ENCODE peak calls at places on chromosomes 2 and 18, in five cellular contexts. One of them, this sample, is unnamed.

GRCh38 chr2:138727956-138728355 is 52.2 kb downstream of the NXPH2 start:
- DNase-seq in HepG2: no peak
- DNase-seq in stomach: no peak
- DNase-seq in prostate gland: no peak
- DNase-seq in ovary: no peak
- DNase-seq in this sample: no peak

GRCh38 chr2:145494441-145494840 is 974.5 kb upstream of the ZEB2 start:
- DNase-seq in HepG2: no peak
- DNase-seq in stomach: no peak
- DNase-seq in prostate gland: no peak
- DNase-seq in ovary: no peak
- DNase-seq in this sample: no peak

GRCh38 chr2:223969856-223970255 is 12.6 kb downstream of the MRPL44 start:
- DNase-seq in HepG2: no peak
- DNase-seq in stomach: no peak
- DNase-seq in prostate gland: no peak
- DNase-seq in ovary: no peak
- DNase-seq in this sample: no peak

GRCh38 chr2:96564563-96564962 is 28.0 kb downstream of the ARID5A start:
- DNase-seq in HepG2: no peak
- DNase-seq in stomach: no peak
- DNase-seq in prostate gland: no peak
- DNase-seq in ovary: no peak
- DNase-seq in this sample: no peak

GRCh38 chr2:96792772-96793749 is 23.0 kb upstream of the CNNM3 start:
- DNase-seq in HepG2: no peak
- DNase-seq in stomach: no peak
- DNase-seq in prostate gland: no peak
- DNase-seq in ovary: no peak
- DNase-seq in this sample: no peak

GRCh38 chr2:28101892-28102291 is 211.4 kb downstream of the BABAM2 start:
- DNase-seq in HepG2: no peak
- DNase-seq in stomach: no peak
- DNase-seq in prostate gland: no peak
- DNase-seq in ovary: no peak
- DNase-seq in this sample: no peak

GRCh38 chr2:197952540-197953202 is 148.3 kb downstream of the PLCL1 start:
- DNase-seq in HepG2: no peak
- DNase-seq in stomach: no peak
- DNase-seq in prostate gland: no peak
- DNase-seq in ovary: no peak
- DNase-seq in this sample: no peak

GRCh38 chr2:19031642-19032041 is 326.8 kb downstream of the OSR1 start:
- DNase-seq in HepG2: no peak
- DNase-seq in stomach: no peak
- DNase-seq in prostate gland: no peak
- DNase-seq in ovary: no peak
- DNase-seq in this sample: no peak

GRCh38 chr2:134603966-134604365 is 114.8 kb downstream of the TMEM163 start:
- DNase-seq in HepG2: no peak
- DNase-seq in stomach: no peak
- DNase-seq in prostate gland: no peak
- DNase-seq in ovary: no peak
- DNase-seq in this sample: no peak

GRCh38 chr2:20223345-20224190 is 1.4 kb downstream of the SDC1 start:
- DNase-seq in HepG2: peak; percentile 61
- DNase-seq in stomach: peak; percentile 54
- DNase-seq in prostate gland: no peak
- DNase-seq in ovary: peak; percentile 77
- DNase-seq in this sample: peak; percentile 88

GRCh38 chr2:17416891-17417391 is 101.3 kb downstream of the RAD51AP2 start:
- DNase-seq in HepG2: no peak
- DNase-seq in stomach: no peak
- DNase-seq in prostate gland: peak; percentile 49
- DNase-seq in ovary: no peak
- DNase-seq in this sample: peak; percentile 23

GRCh38 chr18:24051256-24051947 is 36.8 kb downstream of the TTC39C start:
- DNase-seq in HepG2: peak; percentile 90
- DNase-seq in stomach: no peak
- DNase-seq in prostate gland: no peak
- DNase-seq in ovary: no peak
- DNase-seq in this sample: no peak

GRCh38 chr2:202634556-202635440 is at the start of gene FAM117B:
- DNase-seq in HepG2: peak; percentile 98
- DNase-seq in stomach: peak; percentile 99
- DNase-seq in prostate gland: peak; percentile 98
- DNase-seq in ovary: peak; percentile 99
- DNase-seq in this sample: peak; percentile 98
- TF ChIP-seq POLR2A in HepG2: peak; percentile 79
- TF ChIP-seq POLR2A in stomach: no peak
- TF ChIP-seq POLR2A in prostate gland: peak; percentile 84
- TF ChIP-seq POLR2A in ovary: peak; percentile 53
- TF ChIP-seq POLR2A in this sample: no peak

GRCh38 chr2:8692783-8693768 is 11.2 kb downstream of the ID2 start:
- DNase-seq in HepG2: peak; percentile 30
- DNase-seq in stomach: peak; percentile 34
- DNase-seq in prostate gland: no peak
- DNase-seq in ovary: peak; percentile 59
- DNase-seq in this sample: no peak
- TF ChIP-seq CTCF in HepG2: peak; percentile 96
- TF ChIP-seq CTCF in stomach: peak; percentile 17
- TF ChIP-seq CTCF in prostate gland: peak; percentile 48
- TF ChIP-seq CTCF in ovary: no peak
- TF ChIP-seq CTCF in this sample: no peak

GRCh38 chr2:110702981-110703380 is 25.1 kb upstream of the BUB1 start:
- DNase-seq in HepG2: no peak
- DNase-seq in stomach: no peak
- DNase-seq in prostate gland: no peak
- DNase-seq in ovary: no peak
- DNase-seq in this sample: no peak
- TF ChIP-seq POLR2A in HepG2: no peak
- TF ChIP-seq POLR2A in stomach: no peak
- TF ChIP-seq POLR2A in prostate gland: no peak
- TF ChIP-seq POLR2A in ovary: no peak
- TF ChIP-seq POLR2A in this sample: no peak

GRCh38 chr2:75604479-75604878 is 42.1 kb upstream of the MRPL19 start:
- DNase-seq in HepG2: no peak
- DNase-seq in stomach: no peak
- DNase-seq in prostate gland: no peak
- DNase-seq in ovary: no peak
- DNase-seq in this sample: no peak

GRCh38 chr2:75607988-75608683 is 38.4 kb upstream of the MRPL19 start:
- DNase-seq in HepG2: peak; percentile 49
- DNase-seq in stomach: no peak
- DNase-seq in prostate gland: no peak
- DNase-seq in ovary: no peak
- DNase-seq in this sample: no peak

GRCh38 chr2:75606851-75607798 is 39.5 kb upstream of the MRPL19 start:
- DNase-seq in HepG2: no peak
- DNase-seq in stomach: no peak
- DNase-seq in prostate gland: no peak
- DNase-seq in ovary: no peak
- DNase-seq in this sample: no peak

GRCh38 chr2:75603477-75603876 is 42.7 kb upstream of the EVA1A start:
- DNase-seq in HepG2: no peak
- DNase-seq in stomach: no peak
- DNase-seq in prostate gland: no peak
- DNase-seq in ovary: no peak
- DNase-seq in this sample: no peak

DNA sequence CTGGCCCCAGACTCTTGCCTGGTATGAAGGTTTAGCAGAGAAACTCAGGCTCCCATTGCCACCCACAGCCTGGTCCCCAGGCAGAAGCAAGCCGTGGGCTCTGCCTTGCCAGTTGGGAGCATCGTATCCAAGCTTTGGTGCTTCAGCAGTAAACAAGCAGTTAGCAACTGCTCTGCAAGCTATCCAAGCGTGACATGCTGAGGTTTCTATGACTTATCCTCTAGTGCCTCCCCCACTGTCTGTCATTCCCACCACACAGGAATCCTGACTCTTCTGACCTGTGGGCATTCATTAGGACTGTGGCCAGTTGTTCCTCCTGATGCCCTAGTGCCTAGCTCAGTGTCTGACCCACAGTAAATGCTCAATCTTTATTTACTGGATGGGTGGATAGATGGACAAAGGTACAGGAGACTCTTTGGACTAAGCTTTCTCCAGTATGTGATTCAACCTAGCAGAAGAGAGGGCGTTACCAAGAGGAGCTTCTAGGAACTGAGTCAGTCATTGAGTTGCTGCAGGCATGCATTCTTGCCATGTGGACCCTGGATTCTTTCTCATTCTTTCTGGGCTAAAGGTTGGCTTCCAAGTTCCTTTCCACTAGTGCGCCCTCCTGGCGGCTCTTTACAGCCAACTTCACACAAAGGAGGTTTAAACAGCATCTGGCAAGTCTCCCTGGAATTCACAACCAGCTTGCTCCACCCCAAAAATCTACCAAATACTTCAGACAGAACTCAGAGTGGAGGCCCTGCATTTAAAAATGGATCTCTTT is 40.6 kb upstream of the MRPL19 start:
- DNase-seq in HepG2: peak; percentile 69
- DNase-seq in stomach: no peak
- DNase-seq in prostate gland: no peak
- DNase-seq in ovary: no peak
- DNase-seq in this sample: no peak
- TF ChIP-seq CTCF in HepG2: peak; percentile 58
- TF ChIP-seq CTCF in stomach: no peak
- TF ChIP-seq CTCF in prostate gland: no peak
- TF ChIP-seq CTCF in ovary: no peak
- TF ChIP-seq CTCF in this sample: no peak

GRCh38 chr2:73071452-73072399 is at the start of gene SFXN5:
- DNase-seq in HepG2: peak; percentile 93
- DNase-seq in stomach: peak; percentile 95
- DNase-seq in prostate gland: peak; percentile 93
- DNase-seq in ovary: peak; percentile 97
- DNase-seq in this sample: peak; percentile 94
- TF ChIP-seq POLR2A in HepG2: peak; percentile 90
- TF ChIP-seq POLR2A in stomach: no peak
- TF ChIP-seq POLR2A in prostate gland: no peak
- TF ChIP-seq POLR2A in ovary: no peak
- TF ChIP-seq POLR2A in this sample: no peak

DNA sequence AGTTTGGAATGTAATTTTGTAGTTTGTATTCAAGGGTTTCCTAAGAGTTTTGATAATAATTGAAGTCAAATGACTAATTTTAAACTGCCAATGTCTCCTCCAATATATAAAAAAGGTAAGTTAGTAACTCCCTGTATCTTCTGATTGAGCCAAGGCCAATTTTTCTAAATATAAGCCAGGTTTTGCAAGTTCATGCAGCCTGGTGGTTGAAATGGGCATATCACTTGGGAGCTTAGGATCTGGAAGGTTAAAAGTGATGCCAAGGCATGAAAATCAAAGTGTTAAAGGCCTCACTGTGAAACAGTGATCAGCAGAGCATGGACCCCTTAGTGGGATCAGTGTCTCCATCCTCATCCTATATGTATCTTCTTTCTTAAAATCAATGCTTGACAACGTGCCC is 60.5 kb downstream of the MERTK start:
- DNase-seq in HepG2: no peak
- DNase-seq in stomach: no peak
- DNase-seq in prostate gland: no peak
- DNase-seq in ovary: no peak
- DNase-seq in this sample: no peak
- TF ChIP-seq CTCF in HepG2: no peak
- TF ChIP-seq CTCF in stomach: no peak
- TF ChIP-seq CTCF in prostate gland: no peak
- TF ChIP-seq CTCF in ovary: no peak
- TF ChIP-seq CTCF in this sample: no peak

GRCh38 chr2:204325468-204325867 is 219.8 kb upstream of the PARD3B start:
- DNase-seq in HepG2: peak; percentile 71
- DNase-seq in stomach: peak; percentile 64
- DNase-seq in prostate gland: peak; percentile 58
- DNase-seq in ovary: no peak
- DNase-seq in this sample: peak; percentile 64
- TF ChIP-seq POLR2A in HepG2: no peak
- TF ChIP-seq POLR2A in stomach: no peak
- TF ChIP-seq POLR2A in prostate gland: no peak
- TF ChIP-seq POLR2A in ovary: no peak
- TF ChIP-seq POLR2A in this sample: no peak

DNA sequence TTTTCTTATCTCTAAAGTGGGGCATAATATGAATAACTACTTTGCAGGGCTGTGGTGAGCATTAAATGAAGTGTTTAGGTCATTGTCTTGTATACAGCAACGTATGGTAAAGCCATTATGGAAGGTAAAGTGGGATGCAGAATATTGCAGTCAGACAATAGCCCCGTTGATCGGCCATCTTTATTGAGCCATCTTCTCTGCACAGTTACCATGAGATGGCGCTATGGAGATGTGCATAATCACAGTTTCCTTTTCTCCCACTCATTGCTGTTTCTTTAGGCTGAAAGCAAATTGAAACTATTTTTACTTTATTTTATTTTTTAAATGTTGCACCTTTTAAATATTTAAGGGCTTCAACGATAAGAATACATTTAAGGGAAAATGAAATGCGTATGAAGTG is 108.9 kb downstream of the THSD7B start:
- DNase-seq in HepG2: peak; percentile 11
- DNase-seq in stomach: no peak
- DNase-seq in prostate gland: no peak
- DNase-seq in ovary: no peak
- DNase-seq in this sample: no peak
- TF ChIP-seq CTCF in HepG2: peak; percentile 51
- TF ChIP-seq CTCF in stomach: no peak
- TF ChIP-seq CTCF in prostate gland: no peak
- TF ChIP-seq CTCF in ovary: no peak
- TF ChIP-seq CTCF in this sample: no peak

GRCh38 chr2:25323042-25323514 is 18.6 kb downstream of the DNMT3A start:
- DNase-seq in HepG2: no peak
- DNase-seq in stomach: no peak
- DNase-seq in prostate gland: no peak
- DNase-seq in ovary: no peak
- DNase-seq in this sample: no peak
- TF ChIP-seq POLR2A in HepG2: no peak
- TF ChIP-seq POLR2A in stomach: no peak
- TF ChIP-seq POLR2A in prostate gland: no peak
- TF ChIP-seq POLR2A in ovary: no peak
- TF ChIP-seq POLR2A in this sample: no peak

DNA sequence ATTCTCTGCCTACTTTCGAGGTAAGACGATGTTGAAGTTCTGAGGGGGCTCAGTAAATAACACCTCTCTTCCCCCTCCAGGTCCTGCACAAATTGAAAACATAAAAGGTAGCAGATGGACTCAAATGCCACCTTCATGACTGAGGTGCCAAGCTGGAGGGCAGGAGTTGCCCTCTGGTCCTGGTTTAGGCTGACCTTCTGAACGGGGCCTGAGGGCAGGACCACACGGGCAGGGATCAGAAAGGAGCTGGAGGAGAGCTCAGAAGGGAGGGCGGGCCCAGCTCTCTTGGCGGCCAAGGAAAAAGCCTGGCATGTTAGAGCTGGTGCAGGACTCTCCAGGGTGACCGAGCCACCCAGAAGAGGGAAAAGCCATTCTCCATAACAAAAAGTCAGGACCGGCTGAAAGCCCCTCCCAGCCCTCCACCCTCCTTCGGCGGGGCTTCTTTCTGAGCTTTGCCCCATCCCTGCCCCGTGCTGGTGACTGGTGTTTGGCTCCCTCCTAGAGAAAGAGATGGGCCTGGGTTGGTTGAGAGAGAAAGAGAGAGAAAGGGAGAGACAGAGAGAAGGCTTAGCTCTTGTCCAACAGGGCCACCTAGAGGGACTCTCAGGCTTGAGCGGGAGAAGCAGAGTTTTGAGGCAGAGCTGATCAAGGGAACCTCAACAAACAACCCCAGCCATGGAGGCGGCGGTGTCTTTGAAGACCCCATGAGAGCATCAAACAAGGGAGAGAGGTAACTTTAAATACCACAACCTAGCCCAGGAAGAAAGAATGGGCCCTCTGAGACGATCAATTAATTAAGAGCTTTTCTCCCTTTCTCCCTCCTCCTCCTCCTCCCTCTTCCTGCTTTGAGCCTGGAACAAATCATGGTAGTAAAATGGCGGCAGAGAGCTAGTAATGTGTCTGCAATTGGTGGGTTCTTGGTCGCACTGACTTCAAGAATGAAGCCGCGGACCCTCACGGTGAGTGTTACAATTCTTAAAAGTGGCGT is 50.8 kb downstream of the WIPF1 start:
- DNase-seq in HepG2: peak; percentile 38
- DNase-seq in stomach: no peak
- DNase-seq in prostate gland: no peak
- DNase-seq in ovary: no peak
- DNase-seq in this sample: no peak
- TF ChIP-seq CTCF in HepG2: peak; percentile 67
- TF ChIP-seq CTCF in stomach: no peak
- TF ChIP-seq CTCF in prostate gland: no peak
- TF ChIP-seq CTCF in ovary: no peak
- TF ChIP-seq CTCF in this sample: no peak